ENCODE peak calls at places on chromosomes 12 and 14, in nine cellular contexts. K is non-pigmented ciliary epithelial cell; F is GM12865; Y is mucosa of descending colon; S is stimulated activated CD4-positive, alpha-beta T cell treated with anti-CD3 and anti-CD28 coated beads, Interleukin-1b, Interleukin-23, amount 100 ng/mL, for 48 hours; E is NCI-H748 treated with DMSO at 0.1 percent for 48 hours; X is AG04450; Z is psoas muscle; C is nucleus accumbens. V is an unnamed sample.

GRCh38 chr14:68800361-68800760 is 7.5 kb upstream of the ZFP36L1 start:
- DNase-seq in K (no peak), F (no peak), Y (no peak), S (no peak), E (no peak), X (no peak), Z (no peak), C (no peak), V (no peak)

GRCh38 chr12:104494137-104494815 is 37.5 kb downstream of the CHST11 start:
- DNase-seq in K (peak), F (no peak), Y (no peak), S (peak), E (no peak), X (no peak), Z (no peak), C (no peak), V (no peak)

GRCh38 chr12:91900971-91901370 is 244.7 kb downstream of the BTG1 start:
- DNase-seq in K (no peak), F (no peak), Y (no peak), S (no peak), E (no peak), X (no peak), Z (no peak), C (no peak), V (no peak)

GRCh38 chr12:2268478-2269286 is 215.9 kb downstream of the CACNA1C start:
- DNase-seq in K (peak), F (no peak), Y (no peak), S (no peak), E (no peak), X (no peak), Z (no peak), C (no peak), V (peak)

GRCh38 chr12:52197371-52198231 is 5.8 kb upstream of the KRT80 start:
- DNase-seq in K (no peak), F (no peak), Y (no peak), S (no peak), E (no peak), X (no peak), Z (peak), C (no peak), V (no peak)

GRCh38 chr14:91496790-91497189 is 13.3 kb downstream of the PPP4R3A start:
- DNase-seq in K (no peak), F (no peak), Y (no peak), S (no peak), E (no peak), X (no peak), Z (no peak), C (no peak), V (no peak)

GRCh38 chr12:93573552-93574223 is 1.2 kb downstream of the SOCS2 start:
- DNase-seq in K (no peak), F (peak), Y (peak), S (peak), E (no peak), X (no peak), Z (no peak), C (no peak), V (no peak)

GRCh38 chr12:96040305-96041133 is 5.1 kb upstream of the LTA4H start:
- DNase-seq in K (no peak), F (no peak), Y (no peak), S (no peak), E (no peak), X (no peak), Z (no peak), C (no peak), V (no peak)

GRCh38 chr14:32366256-32366655 is 37.2 kb downstream of the AKAP6 start:
- DNase-seq in K (no peak), F (no peak), Y (no peak), S (no peak), E (no peak), X (no peak), Z (no peak), C (peak), V (no peak)

GRCh38 chr12:65522956-65523857 is 244.7 kb downstream of the MSRB3 start:
- DNase-seq in K (no peak), F (no peak), Y (no peak), S (no peak), E (no peak), X (no peak), Z (no peak), C (no peak), V (no peak)

GRCh38 chr14:24425704-24426103 is 3.8 kb downstream of the CBLN3 start:
- DNase-seq in K (peak), F (no peak), Y (no peak), S (no peak), E (no peak), X (no peak), Z (no peak), C (no peak), V (no peak)

GRCh38 chr12:89951694-89952060 is 243.0 kb upstream of the ATP2B1 start:
- DNase-seq in K (no peak), F (no peak), Y (no peak), S (no peak), E (no peak), X (no peak), Z (no peak), C (no peak), V (no peak)

GRCh38 chr12:26659930-26660329 is 173.1 kb downstream of the ITPR2 start:
- DNase-seq in K (no peak), F (no peak), Y (no peak), S (no peak), E (no peak), X (no peak), Z (no peak), C (no peak), V (no peak)

GRCh38 chr12:82687020-82687951 is 580 bp downstream of the TMTC2 start:
- DNase-seq in K (no peak), F (peak), Y (peak), S (peak), E (peak), X (no peak), Z (peak), C (peak), V (no peak)

GRCh38 chr14:50225067-50225973 is 6.1 kb downstream of the SOS2 start:
- DNase-seq in K (peak), F (no peak), Y (no peak), S (no peak), E (no peak), X (peak), Z (no peak), C (no peak), V (peak)

V was measured in BJ.